ENCODE peak calls at places on chromosome X, in four cellular contexts. P is retina, Z is neural progenitor cell, S is stomach. O is an unnamed sample.

GRCh38 chrX:73021361-73022092 is 18.8 kb downstream of the PABPC1L2B start:
- DNase-seq in P (no peak), Z (no peak), S (no peak), O (no peak)

GRCh38 chrX:65706041-65706828 is 38.8 kb downstream of the MSN start:
- DNase-seq in P (no peak), Z (no peak), S (no peak), O (peak)

GRCh38 chrX:53714580-53715335 is 28.2 kb upstream of the HUWE1 start:
- DNase-seq in Z (no peak), P (no peak), S (peak), O (no peak)

GRCh38 chrX:133910539-133910938 is 74.9 kb downstream of the GPC3 start:
- DNase-seq in S (no peak), Z (no peak), P (no peak), O (no peak)

GRCh38 chrX:132071260-132071659 is 48.2 kb downstream of the STK26 start:
- DNase-seq in P (no peak), S (no peak), Z (no peak), O (peak)

GRCh38 chrX:7146703-7147430 is 645 bp upstream of the STS start:
- DNase-seq in S (peak), P (no peak), Z (no peak), O (no peak)

GRCh38 chrX:120486786-120487185 is 17.7 kb upstream of the LAMP2 start:
- DNase-seq in S (no peak), Z (no peak), P (no peak), O (no peak)

GRCh38 chrX:18828832-18829404 is 121.5 kb downstream of the PPEF1 start:
- DNase-seq in Z (no peak), S (no peak), P (no peak), O (no peak)

GRCh38 chrX:141176586-141177451 is at the start of gene LDOC1:
- DNase-seq in P (peak), S (peak), Z (peak), O (peak)

GRCh38 chrX:49829016-49829415 is at the start of gene PAGE4:
- DNase-seq in S (no peak), Z (no peak), P (no peak), O (no peak)

GRCh38 chrX:38474543-38474942 is 86.8 kb upstream of the TSPAN7 start:
- DNase-seq in P (no peak), Z (no peak), S (no peak), O (no peak)

GRCh38 chrX:80412042-80412441 is 8.2 kb upstream of the TENT5D start:
- DNase-seq in P (no peak), Z (no peak), S (no peak), O (no peak)

GRCh38 chrX:131288738-131289511 is at the start of gene IGSF1:
- DNase-seq in P (peak), S (no peak), Z (peak), O (no peak)

GRCh38 chrX:9746148-9746880 is 19.3 kb downstream of the GPR143 start:
- DNase-seq in S (no peak), Z (peak), P (no peak), O (no peak)

GRCh38 chrX:154010330-154011087 is 9.2 kb downstream of the IRAK1 start:
- DNase-seq in S (no peak), P (no peak), Z (no peak), O (peak)

GRCh38 chrX:87571965-87572364 is 54.4 kb downstream of the KLHL4 start:
- DNase-seq in Z (no peak), P (no peak), S (no peak), O (no peak)

GRCh38 chrX:21487832-21488231 is 113.6 kb downstream of the CNKSR2 start:
- DNase-seq in P (no peak), Z (peak), S (no peak), O (no peak)

GRCh38 chrX:63656871-63657580 is 128.0 kb downstream of the ARHGEF9 start:
- DNase-seq in P (no peak), Z (no peak), S (no peak), O (peak)

GRCh38 chrX:40933132-40934078 is 151.8 kb upstream of the USP9X start:
- DNase-seq in S (no peak), P (peak), Z (peak), O (peak)

GRCh38 chrX:152642931-152643525 is 5.3 kb downstream of the GABRQ start:
- DNase-seq in P (no peak), Z (no peak), S (no peak), O (no peak)

GRCh38 chrX:120350458-120351138 is 11.3 kb upstream of the ATP1B4 start:
- DNase-seq in P (no peak), S (no peak), Z (no peak), O (no peak)

GRCh38 chrX:19005909-19006308 is 22.0 kb upstream of the PHKA2 start:
- DNase-seq in Z (no peak), P (no peak), S (no peak), O (no peak)

GRCh38 chrX:150935466-150935865 is 37.0 kb upstream of the CD99L2 start:
- DNase-seq in P (no peak), S (no peak), Z (no peak), O (peak)

GRCh38 chrX:153312842-153313241 is 8.7 kb downstream of the PNMA6F start:
- DNase-seq in P (no peak), Z (no peak), S (no peak), O (no peak)

GRCh38 chrX:97850911-97851310 is 967.2 kb downstream of the RPA4 start:
- DNase-seq in P (no peak), Z (no peak), S (no peak), O (no peak)

GRCh38 chrX:43349363-43349762 is 306.7 kb upstream of the MAOA start:
- DNase-seq in Z (peak), S (peak), P (peak), O (peak)

GRCh38 chrX:13293700-13294099 is 26.2 kb downstream of the ATXN3L start:
- DNase-seq in P (no peak), Z (peak), S (no peak), O (no peak)

GRCh38 chrX:71910526-71911022 is at the start of gene NHSL2:
- DNase-seq in Z (peak), P (peak), S (no peak), O (no peak)

GRCh38 chrX:150569155-150569477 is 695 bp downstream of the MTM1 start:
- DNase-seq in P (no peak), Z (no peak), S (peak), O (peak)

GRCh38 chrX:134636859-134637258 is 21.4 kb downstream of the PLAC1 start:
- DNase-seq in S (no peak), Z (no peak), P (no peak), O (peak)

GRCh38 chrX:153343674-153344073 is 9.7 kb downstream of the ZNF275 start:
- DNase-seq in Z (no peak), S (no peak), P (no peak), O (no peak)

GRCh38 chrX:252421-253291 is 28.5 kb upstream of the PLCXD1 start:
- DNase-seq in S (no peak), Z (no peak), P (no peak), O (no peak)

GRCh38 chrX:48461830-48462229 is 8.2 kb downstream of the SLC38A5 start:
- DNase-seq in Z (no peak), P (no peak), S (no peak), O (no peak)

GRCh38 chrX:109629310-109629709 is 4.3 kb upstream of the KCNE5 start:
- DNase-seq in Z (no peak), S (no peak), P (no peak), O (no peak)

O was measured in fibroblast of gingiva.